ENCODE peak calls at places on chromosomes 5 and 9, in four cellular contexts. One of them, this sample, is unnamed.
A peak's percentile ranks its signal among the peaks of the same experiment; 100 is the strongest.

GRCh38 chr5:102627311-102627710 is 127.8 kb upstream of the PAM start:
- DNase-seq in H9: no peak
- DNase-seq in H1: no peak
- DNase-seq in mesenchymal stem cell: peak; percentile 60
- DNase-seq in this sample: no peak

GRCh38 chr5:154583545-154584168 is 105.6 kb upstream of the HAND1 start:
- DNase-seq in H9: no peak
- DNase-seq in H1: no peak
- DNase-seq in mesenchymal stem cell: no peak
- DNase-seq in this sample: peak; percentile 85

GRCh38 chr5:181221792-181222629 is 1.1 kb upstream of the TRIM41 start:
- DNase-seq in H9: peak; percentile 97
- DNase-seq in H1: peak; percentile 95
- DNase-seq in mesenchymal stem cell: peak; percentile 98
- DNase-seq in this sample: peak; percentile 95

GRCh38 chr5:73558950-73559349 is 6.5 kb downstream of the ANKRA2 start:
- DNase-seq in H9: no peak
- DNase-seq in H1: no peak
- DNase-seq in mesenchymal stem cell: no peak
- DNase-seq in this sample: no peak

GRCh38 chr9:125630436-125630835 is 76.6 kb downstream of the MAPKAP1 start:
- DNase-seq in H9: no peak
- DNase-seq in H1: no peak
- DNase-seq in mesenchymal stem cell: no peak
- DNase-seq in this sample: peak; percentile 18

GRCh38 chr9:128005938-128006337 is 25.1 kb upstream of the EEIG1 start:
- DNase-seq in H9: no peak
- DNase-seq in H1: no peak
- DNase-seq in mesenchymal stem cell: peak; percentile 92
- DNase-seq in this sample: peak; percentile 64

GRCh38 chr5:17802256-17802655 is 168.0 kb downstream of the TAF11L14 start:
- DNase-seq in H9: peak; percentile 29
- DNase-seq in H1: no peak
- DNase-seq in mesenchymal stem cell: no peak
- DNase-seq in this sample: no peak

GRCh38 chr5:604391-604831 is 7.7 kb upstream of the CEP72 start:
- DNase-seq in H9: no peak
- DNase-seq in H1: no peak
- DNase-seq in mesenchymal stem cell: no peak
- DNase-seq in this sample: no peak

GRCh38 chr9:134558124-134558805 is 83.3 kb upstream of the COL5A1 start:
- DNase-seq in H9: peak; percentile 12
- DNase-seq in H1: no peak
- DNase-seq in mesenchymal stem cell: no peak
- DNase-seq in this sample: no peak

GRCh38 chr9:33014665-33015014 is 10.4 kb upstream of the DNAJA1 start:
- DNase-seq in H9: no peak
- DNase-seq in H1: no peak
- DNase-seq in mesenchymal stem cell: no peak
- DNase-seq in this sample: no peak

GRCh38 chr5:119011186-119011585 is 22.8 kb upstream of the DTWD2 start:
- DNase-seq in H9: peak; percentile 37
- DNase-seq in H1: no peak
- DNase-seq in mesenchymal stem cell: no peak
- DNase-seq in this sample: no peak

GRCh38 chr5:11050596-11051304 is 289.7 kb upstream of the DAP start:
- DNase-seq in H9: no peak
- DNase-seq in H1: no peak
- DNase-seq in mesenchymal stem cell: no peak
- DNase-seq in this sample: peak; percentile 52

GRCh38 chr9:106019017-106019692 is 324.8 kb downstream of the TMEM38B start:
- DNase-seq in H9: peak; percentile 27
- DNase-seq in H1: no peak
- DNase-seq in mesenchymal stem cell: no peak
- DNase-seq in this sample: no peak

GRCh38 chr5:179312557-179313235 is 32.6 kb downstream of the ADAMTS2 start:
- DNase-seq in H9: no peak
- DNase-seq in H1: no peak
- DNase-seq in mesenchymal stem cell: no peak
- DNase-seq in this sample: no peak

GRCh38 chr5:16234598-16234997 is 55.0 kb upstream of the MARCHF11 start:
- DNase-seq in H9: no peak
- DNase-seq in H1: no peak
- DNase-seq in mesenchymal stem cell: no peak
- DNase-seq in this sample: no peak

GRCh38 chr5:108743344-108743743 is 4.4 kb upstream of the FER start:
- DNase-seq in H9: no peak
- DNase-seq in H1: no peak
- DNase-seq in mesenchymal stem cell: no peak
- DNase-seq in this sample: peak; percentile 85

GRCh38 chr9:116673375-116673774 is 13.7 kb upstream of the TRIM32 start:
- DNase-seq in H9: no peak
- DNase-seq in H1: no peak
- DNase-seq in mesenchymal stem cell: no peak
- DNase-seq in this sample: no peak

GRCh38 chr9:7285199-7285598 is 514.4 kb downstream of the DMAC1 start:
- DNase-seq in H9: no peak
- DNase-seq in H1: no peak
- DNase-seq in mesenchymal stem cell: no peak
- DNase-seq in this sample: no peak

GRCh38 chr5:65803699-65804426 is 81.9 kb downstream of the NLN start:
- DNase-seq in H9: no peak
- DNase-seq in H1: no peak
- DNase-seq in mesenchymal stem cell: peak; percentile 8
- DNase-seq in this sample: no peak

GRCh38 chr5:144644317-144644716 is 473.6 kb downstream of the KCTD16 start:
- DNase-seq in H9: no peak
- DNase-seq in H1: no peak
- DNase-seq in mesenchymal stem cell: no peak
- DNase-seq in this sample: no peak

GRCh38 chr5:34005211-34005610 is 2.6 kb downstream of the AMACR start:
- DNase-seq in H9: no peak
- DNase-seq in H1: no peak
- DNase-seq in mesenchymal stem cell: no peak
- DNase-seq in this sample: no peak

GRCh38 chr9:24587883-24588282 is 42.2 kb upstream of the IZUMO3 start:
- DNase-seq in H9: no peak
- DNase-seq in H1: no peak
- DNase-seq in mesenchymal stem cell: no peak
- DNase-seq in this sample: no peak
- H3K9me3 ChIP-seq in H9: peaks cover 11% of the 10 kb centered on the region
- H3K9me3 ChIP-seq in H1: no peaks in the 10 kb centered on the region
- H3K9me3 ChIP-seq in mesenchymal stem cell: peaks cover 29% of the 10 kb centered on the region
- H3K9me3 ChIP-seq in this sample: no peaks in the 10 kb centered on the region

DNA sequence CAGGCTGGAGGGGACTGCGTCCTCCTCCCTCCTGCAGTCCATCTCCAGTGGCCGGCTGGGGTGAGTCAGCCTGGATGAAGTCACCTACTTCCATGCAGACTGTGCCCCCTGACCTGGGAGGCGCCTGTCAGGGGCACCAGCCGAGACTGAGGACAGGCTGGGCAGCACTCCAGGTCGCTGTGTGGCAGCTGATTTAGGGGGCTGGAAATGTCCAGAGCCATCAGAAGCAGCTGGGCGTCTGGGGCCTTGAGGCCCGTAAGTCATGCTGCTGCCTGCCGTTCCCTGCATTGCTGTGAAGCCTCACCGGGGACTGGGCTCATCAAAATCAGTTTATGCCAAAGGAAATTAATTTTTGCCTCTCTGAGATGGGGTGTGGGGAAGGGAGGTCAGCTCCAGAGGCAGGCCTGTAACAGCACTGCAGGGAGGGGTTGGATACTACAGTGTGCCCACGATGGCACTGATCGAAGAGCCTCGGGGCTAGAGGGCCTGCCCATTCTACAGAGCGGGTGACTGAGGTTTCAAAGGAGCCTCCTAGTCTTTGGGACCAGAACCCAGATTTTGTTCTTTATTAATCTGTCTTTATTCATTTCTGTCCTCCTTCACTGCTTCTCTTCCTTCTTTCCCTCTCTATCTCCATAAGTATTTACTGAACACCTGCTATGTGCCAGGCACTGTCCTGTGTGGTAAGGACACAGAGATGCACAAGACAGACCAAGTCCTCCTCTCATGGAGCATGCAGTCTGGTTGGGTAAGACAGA is 70.4 kb upstream of the PSD2 start:
- DNase-seq in H9: no peak
- DNase-seq in H1: no peak
- DNase-seq in mesenchymal stem cell: peak; percentile 95
- DNase-seq in this sample: no peak
- H2BK120ac ChIP-seq in H9: no peak overlapping the region
- H2BK120ac ChIP-seq in H1: no peak overlapping the region
- H2BK120ac ChIP-seq in mesenchymal stem cell: peak overlapping the region; percentile 50
- H2BK120ac ChIP-seq in this sample: peak overlapping the region; percentile 52

GRCh38 chr5:39411985-39412384 is 12.8 kb downstream of the DAB2 start:
- DNase-seq in H9: no peak
- DNase-seq in H1: no peak
- DNase-seq in mesenchymal stem cell: no peak
- DNase-seq in this sample: no peak

GRCh38 chr5:39409036-39409435 is 15.7 kb downstream of the DAB2 start:
- DNase-seq in H9: no peak
- DNase-seq in H1: no peak
- DNase-seq in mesenchymal stem cell: no peak
- DNase-seq in this sample: no peak

GRCh38 chr5:39412995-39413394 is 11.8 kb downstream of the DAB2 start:
- DNase-seq in H9: no peak
- DNase-seq in H1: no peak
- DNase-seq in mesenchymal stem cell: no peak
- DNase-seq in this sample: no peak

GRCh38 chr5:39414429-39414828 is 10.4 kb downstream of the DAB2 start:
- DNase-seq in H9: no peak
- DNase-seq in H1: no peak
- DNase-seq in mesenchymal stem cell: no peak
- DNase-seq in this sample: no peak

DNA sequence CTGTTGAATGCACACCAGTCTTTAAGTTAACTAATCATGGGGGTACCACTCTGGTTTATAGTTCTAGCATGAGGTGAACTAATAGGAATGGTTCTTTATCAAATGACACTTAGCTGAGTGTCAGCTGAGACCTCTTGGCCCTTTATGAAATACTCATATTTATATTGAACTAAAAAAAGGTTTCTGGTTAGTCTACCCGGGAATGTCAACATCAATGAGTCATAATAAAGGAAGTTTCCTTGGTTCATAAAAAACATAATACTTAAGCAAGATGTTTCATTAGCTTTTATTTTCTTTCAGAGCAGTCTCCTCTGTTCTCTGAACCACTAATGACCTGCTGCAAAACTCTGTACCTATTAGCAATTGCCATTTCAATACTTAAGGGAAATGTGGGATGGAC is 13.7 kb downstream of the DAB2 start:
- DNase-seq in H9: no peak
- DNase-seq in H1: no peak
- DNase-seq in mesenchymal stem cell: peak; percentile 61
- DNase-seq in this sample: no peak
- H3K9ac ChIP-seq in H9: no peak overlapping the region
- H3K9ac ChIP-seq in H1: no peak overlapping the region
- H3K9ac ChIP-seq in mesenchymal stem cell: peak overlapping the region; percentile 28
- H3K9ac ChIP-seq in this sample: no peak overlapping the region

GRCh38 chr5:151363673-151364072 is 16.3 kb upstream of the SLC36A2 start:
- DNase-seq in H9: no peak
- DNase-seq in H1: no peak
- DNase-seq in mesenchymal stem cell: no peak
- DNase-seq in this sample: no peak
- H3K9me3 ChIP-seq in H9: peaks cover 7% of the 10 kb centered on the region
- H3K9me3 ChIP-seq in H1: peaks cover 23% of the 10 kb centered on the region
- H3K9me3 ChIP-seq in mesenchymal stem cell: peaks cover 53% of the 10 kb centered on the region
- H3K9me3 ChIP-seq in this sample: peaks cover 8% of the 10 kb centered on the region

GRCh38 chr9:130480673-130481072 is 35.9 kb downstream of the ASS1 start:
- DNase-seq in H9: peak; percentile 80
- DNase-seq in H1: peak; percentile 19
- DNase-seq in mesenchymal stem cell: no peak
- DNase-seq in this sample: peak; percentile 13
- H2BK120ac ChIP-seq in H9: no peak overlapping the region
- H2BK120ac ChIP-seq in H1: no peak overlapping the region
- H2BK120ac ChIP-seq in mesenchymal stem cell: no peak overlapping the region
- H2BK120ac ChIP-seq in this sample: no peak overlapping the region

DNA sequence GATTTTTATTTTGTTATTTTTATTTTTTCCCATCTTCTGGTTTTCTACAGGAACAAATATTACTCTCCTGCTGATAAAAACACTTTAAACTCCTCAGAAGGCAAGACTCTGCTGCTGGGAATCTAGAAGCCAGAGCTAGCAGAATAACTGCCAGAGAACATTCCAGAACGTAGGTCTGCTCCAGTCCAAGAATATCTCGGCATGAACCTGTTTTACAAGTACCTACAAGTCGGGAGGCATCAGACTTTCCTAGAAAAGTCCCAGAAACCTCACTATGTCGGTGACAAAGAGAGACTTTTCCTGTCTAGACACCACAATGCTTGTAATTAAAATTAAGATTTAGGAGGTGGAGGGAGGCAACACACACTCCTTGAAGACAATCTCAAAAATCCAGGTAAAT is 41.4 kb downstream of the FABP6 start:
- DNase-seq in H9: no peak
- DNase-seq in H1: no peak
- DNase-seq in mesenchymal stem cell: no peak
- DNase-seq in this sample: no peak
- H3K9ac ChIP-seq in H9: no peak overlapping the region
- H3K9ac ChIP-seq in H1: no peak overlapping the region
- H3K9ac ChIP-seq in mesenchymal stem cell: no peak overlapping the region
- H3K9ac ChIP-seq in this sample: no peak overlapping the region

GRCh38 chr9:133361507-133362092 is 5.2 kb downstream of the SURF2 start:
- DNase-seq in H9: no peak
- DNase-seq in H1: no peak
- DNase-seq in mesenchymal stem cell: no peak
- DNase-seq in this sample: no peak

GRCh38 chr9:133357656-133358055 is 1.3 kb downstream of the SURF2 start:
- DNase-seq in H9: no peak
- DNase-seq in H1: no peak
- DNase-seq in mesenchymal stem cell: no peak
- DNase-seq in this sample: no peak

GRCh38 chr9:133359420-133360175 is 3.2 kb downstream of the SURF2 start:
- DNase-seq in H9: peak; percentile 67
- DNase-seq in H1: no peak
- DNase-seq in mesenchymal stem cell: no peak
- DNase-seq in this sample: peak; percentile 41

GRCh38 chr9:133362359-133363044 is 6.2 kb downstream of the SURF2 start:
- DNase-seq in H9: no peak
- DNase-seq in H1: no peak
- DNase-seq in mesenchymal stem cell: no peak
- DNase-seq in this sample: no peak

GRCh38 chr9:133360400-133361393 is 4.3 kb downstream of the SURF2 start:
- DNase-seq in H9: no peak
- DNase-seq in H1: no peak
- DNase-seq in mesenchymal stem cell: no peak
- DNase-seq in this sample: no peak
- H3K9me3 ChIP-seq in H9: no peaks in the 10 kb centered on the region
- H3K9me3 ChIP-seq in H1: no peaks in the 10 kb centered on the region
- H3K9me3 ChIP-seq in mesenchymal stem cell: no peaks in the 10 kb centered on the region
- H3K9me3 ChIP-seq in this sample: peaks cover 1% of the 10 kb centered on the region

GRCh38 chr5:149455889-149456409 is 76.9 kb upstream of the IL17B start:
- DNase-seq in H9: no peak
- DNase-seq in H1: no peak
- DNase-seq in mesenchymal stem cell: peak; percentile 89
- DNase-seq in this sample: peak; percentile 97
- H2BK120ac ChIP-seq in H9: no peak overlapping the region
- H2BK120ac ChIP-seq in H1: no peak overlapping the region
- H2BK120ac ChIP-seq in mesenchymal stem cell: no peak overlapping the region
- H2BK120ac ChIP-seq in this sample: peak overlapping the region; percentile 93